ENCODE peak calls at places on chromosome 2, in six cellular contexts. G is posterior cingulate gyrus, T is Calu3, J is epithelial cell of esophagus, F is cardiac fibroblast, V is NCI-H2081. Y is an unnamed sample.

GRCh38 chr2:205768341-205768740 is 86.0 kb downstream of the NRP2 start:
- DNase-seq in G (no peak), T (no peak), J (no peak), F (no peak), V (no peak), Y (no peak)

GRCh38 chr2:20138696-20139095 is 86.2 kb downstream of the SDC1 start:
- DNase-seq in G (no peak), T (no peak), J (no peak), F (no peak), V (no peak), Y (no peak)

GRCh38 chr2:26251893-26252292 is 7.2 kb downstream of the HADHB start:
- DNase-seq in G (peak; percentile 34), T (no peak), J (no peak), F (peak; percentile 3), V (peak; percentile 75), Y (peak; percentile 57)

GRCh38 chr2:98634406-98635092 is 26.2 kb downstream of the UNC50 start:
- DNase-seq in G (no peak), T (peak; percentile 8), J (peak; percentile 14), F (peak; percentile 39), V (no peak), Y (no peak)

GRCh38 chr2:85769236-85769986 is 15.6 kb downstream of the ATOH8 start:
- DNase-seq in G (no peak), T (peak; percentile 22), J (no peak), F (no peak), V (peak; percentile 79), Y (no peak)

GRCh38 chr2:47660167-47660566 is 122.8 kb upstream of the MSH6 start:
- DNase-seq in G (no peak), T (no peak), J (no peak), F (no peak), V (no peak), Y (no peak)

GRCh38 chr2:160054984-160055725 is 7.3 kb downstream of the PLA2R1 start:
- DNase-seq in G (no peak), T (no peak), J (peak; percentile 54), F (peak; percentile 58), V (no peak), Y (no peak)

GRCh38 chr2:21362101-21362500 is 238.3 kb downstream of the TDRD15 start:
- DNase-seq in G (no peak), T (no peak), J (peak; percentile 43), F (no peak), V (no peak), Y (no peak)

GRCh38 chr2:188609321-188610049 is 317.8 kb downstream of the GULP1 start:
- DNase-seq in G (no peak), T (no peak), J (no peak), F (peak; percentile 72), V (no peak), Y (no peak)

GRCh38 chr2:29262681-29263260 is 147.6 kb downstream of the CLIP4 start:
- DNase-seq in G (no peak), T (no peak), J (no peak), F (no peak), V (peak; percentile 26), Y (no peak)

GRCh38 chr2:8626572-8626971 is 55.3 kb upstream of the ID2 start:
- DNase-seq in G (no peak), T (no peak), J (no peak), F (no peak), V (no peak), Y (no peak)

GRCh38 chr2:119753041-119753929 is 6.4 kb upstream of the PTPN4 start:
- DNase-seq in G (no peak), T (peak; percentile 54), J (peak; percentile 49), F (peak; percentile 75), V (peak; percentile 55), Y (peak; percentile 23)

GRCh38 chr2:199463708-199464613 is 6.2 kb upstream of the SATB2 start:
- DNase-seq in G (no peak), T (no peak), J (no peak), F (no peak), V (no peak), Y (no peak)

GRCh38 chr2:227615181-227615580 is 541 bp upstream of the SCYGR3 start:
- DNase-seq in G (no peak), T (no peak), J (no peak), F (no peak), V (no peak), Y (no peak)

GRCh38 chr2:211174021-211174420 is 617.6 kb downstream of the CPS1 start:
- DNase-seq in G (no peak), T (no peak), J (no peak), F (no peak), V (no peak), Y (no peak)

GRCh38 chr2:96636772-96637171 is 1.3 kb downstream of the KANSL3 start:
- DNase-seq in G (no peak), T (peak; percentile 8), J (peak; percentile 15), F (no peak), V (no peak), Y (no peak)

GRCh38 chr2:43038034-43038719 is 188.2 kb downstream of the ZFP36L2 start:
- DNase-seq in G (no peak), T (no peak), J (no peak), F (no peak), V (no peak), Y (no peak)

GRCh38 chr2:198077477-198077876 is 273.1 kb downstream of the PLCL1 start:
- DNase-seq in G (no peak), T (no peak), J (no peak), F (peak; percentile 40), V (no peak), Y (no peak)

GRCh38 chr2:107936427-107937359 is 49.6 kb upstream of the SLC5A7 start:
- DNase-seq in G (no peak), T (peak; percentile 42), J (peak; percentile 29), F (peak; percentile 24), V (no peak), Y (no peak)

GRCh38 chr2:127525692-127526141 is 572 bp downstream of the IWS1 start:
- DNase-seq in G (no peak), T (no peak), J (peak; percentile 48), F (peak; percentile 57), V (no peak), Y (no peak)

GRCh38 chr2:204673877-204674276 is 128.6 kb downstream of the PARD3B start:
- DNase-seq in G (no peak), T (no peak), J (peak; percentile 64), F (peak; percentile 88), V (no peak), Y (no peak)

GRCh38 chr2:203330434-203330833 is 2.2 kb downstream of the ABI2 start:
- DNase-seq in G (no peak), T (no peak), J (peak; percentile 18), F (peak; percentile 57), V (no peak), Y (no peak)

GRCh38 chr2:9191044-9191481 is 15.5 kb upstream of the ASAP2 start:
- DNase-seq in G (no peak), T (peak; percentile 58), J (no peak), F (peak; percentile 98), V (no peak), Y (peak; percentile 64)

Y was measured in putamen.